ENCODE peak calls at places on chromosomes 3 and 15, in ten cellular contexts. X, J, O, G, N, U, P, B, Z and Y are unnamed samples.

GRCh38 chr15:56339594-56339993 is 25.6 kb upstream of the TEX9 start:
- DNase-seq in J (no peak), O (no peak), U (no peak), N (peak), B (no peak), P (no peak), X (no peak), Z (no peak), G (no peak), Y (no peak)

GRCh38 chr3:70973558-70973957 is 610.0 kb downstream of the FOXP1 start:
- DNase-seq in X (no peak), Z (no peak), G (no peak), B (no peak), P (no peak), N (peak), O (no peak), J (no peak), U (no peak), Y (no peak)

GRCh38 chr3:2212211-2212610 is 113.5 kb downstream of the CNTN4 start:
- DNase-seq in U (no peak), N (no peak), J (no peak), X (no peak), P (no peak), O (no peak), Z (no peak), G (no peak), B (no peak), Y (no peak)

GRCh38 chr3:4637265-4637664 is 144.1 kb downstream of the ITPR1 start:
- DNase-seq in J (no peak), P (no peak), G (no peak), N (no peak), X (no peak), B (no peak), O (no peak), U (no peak), Z (no peak), Y (no peak)

GRCh38 chr3:88188436-88188835 is 38.7 kb downstream of the C3orf38 start:
- DNase-seq in N (peak), B (no peak), G (no peak), P (peak), O (no peak), X (no peak), J (no peak), Z (no peak), U (no peak), Y (no peak)

GRCh38 chr3:194690501-194691372 is 5.1 kb downstream of the FAM43A start:
- DNase-seq in P (no peak), B (peak), G (no peak), N (no peak), U (no peak), J (no peak), Z (no peak), O (no peak), X (no peak), Y (peak)

GRCh38 chr15:101126618-101127502 is 125.0 kb downstream of the CHSY1 start:
- DNase-seq in J (no peak), G (no peak), U (peak), X (no peak), N (peak), B (no peak), Z (no peak), O (no peak), P (peak), Y (no peak)

GRCh38 chr3:61903931-61904657 is 342.7 kb downstream of the PTPRG start:
- DNase-seq in B (no peak), N (no peak), X (no peak), G (peak), U (no peak), J (peak), Z (no peak), O (no peak), P (peak), Y (no peak)

GRCh38 chr15:24146251-24146650 is 459.1 kb upstream of the NDN start:
- DNase-seq in G (no peak), B (no peak), N (no peak), X (no peak), Z (no peak), P (no peak), J (no peak), U (no peak), O (no peak), Y (no peak)

GRCh38 chr3:134359121-134360010 is 14.9 kb downstream of the AMOTL2 start:
- DNase-seq in J (no peak), U (peak), P (no peak), B (no peak), O (no peak), N (no peak), X (no peak), Z (peak), G (no peak), Y (no peak)

GRCh38 chr3:120382941-120383447 is 33.8 kb upstream of the LRRC58 start:
- DNase-seq in J (no peak), B (no peak), Z (no peak), P (no peak), O (no peak), U (no peak), G (no peak), X (no peak), N (no peak), Y (no peak)

GRCh38 chr3:174533286-174533685 is 325.8 kb upstream of the NAALADL2 start:
- DNase-seq in B (no peak), J (no peak), G (no peak), Z (no peak), X (no peak), U (no peak), P (peak), N (peak), O (no peak), Y (no peak)

GRCh38 chr15:101804941-101805340 is 1.6 kb downstream of the OR4F6 start:
- DNase-seq in U (no peak), Z (no peak), O (no peak), X (no peak), J (no peak), G (no peak), P (no peak), N (no peak), B (no peak), Y (no peak)

GRCh38 chr15:59453474-59454215 is 15.7 kb downstream of the FAM81A start:
- DNase-seq in J (no peak), B (no peak), G (no peak), X (no peak), P (no peak), U (no peak), N (no peak), O (no peak), Z (no peak), Y (no peak)

GRCh38 chr3:41881233-41881821 is 80.6 kb downstream of the ULK4 start:
- DNase-seq in J (no peak), P (peak), G (peak), N (peak), U (no peak), Z (no peak), X (no peak), B (peak), O (no peak), Y (peak)

GRCh38 chr3:112446343-112446742 is 52.9 kb downstream of the BTLA start:
- DNase-seq in X (no peak), Z (no peak), G (no peak), O (no peak), J (no peak), P (no peak), B (no peak), N (no peak), U (no peak), Y (no peak)

GRCh38 chr3:193314161-193314560 is 64.4 kb downstream of the ATP13A5 start:
- DNase-seq in N (no peak), P (no peak), J (no peak), U (no peak), Z (no peak), B (no peak), X (no peak), G (no peak), O (peak), Y (peak)

GRCh38 chr15:62868507-62868906 is 174.0 kb upstream of the TPM1 start:
- DNase-seq in P (peak), O (no peak), Z (no peak), J (no peak), U (no peak), B (no peak), G (no peak), X (no peak), N (no peak), Y (no peak)